ENCODE peak calls at places on chromosome 6, in five cellular contexts. A, Q, G, S and J are unnamed samples.

GRCh38 chr6:32529697-32530429 is at the start of gene HLA-DRB5:
- DNase-seq in S (peak), A (peak), G (no peak), Q (no peak), J (no peak)

GRCh38 chr6:65259080-65259479 is 447.9 kb downstream of the EYS start:
- DNase-seq in Q (peak), A (no peak), G (no peak), S (peak), J (no peak)

GRCh38 chr6:37373822-37374514 is 20.2 kb downstream of the RNF8 start:
- DNase-seq in S (no peak), Q (no peak), G (no peak), A (no peak), J (no peak)

GRCh38 chr6:36677059-36677749 is 1.3 kb upstream of the CDKN1A start:
- DNase-seq in Q (no peak), S (no peak), A (no peak), G (no peak), J (no peak)

GRCh38 chr6:29941006-29941405 is 1.3 kb upstream of the HLA-A start:
- DNase-seq in Q (no peak), A (no peak), S (no peak), G (no peak), J (no peak)

GRCh38 chr6:136104556-136104955 is 145.6 kb downstream of the MTFR2 start:
- DNase-seq in Q (no peak), S (no peak), G (no peak), A (no peak), J (no peak)

GRCh38 chr6:741410-742339 is 48.7 kb upstream of the EXOC2 start:
- DNase-seq in Q (no peak), S (no peak), G (no peak), A (no peak), J (no peak)

GRCh38 chr6:1082040-1082935 is 229.6 kb upstream of the FOXQ1 start:
- DNase-seq in A (no peak), G (no peak), Q (peak), S (peak), J (no peak)

GRCh38 chr6:4352731-4353130 is 217.4 kb upstream of the ECI2 start:
- DNase-seq in A (no peak), G (no peak), Q (no peak), S (no peak), J (no peak)

GRCh38 chr6:112163295-112164257 is 76.2 kb downstream of the FAM229B start:
- DNase-seq in Q (no peak), G (peak), S (no peak), A (peak), J (peak)

GRCh38 chr6:3456794-3457709 is at the start of gene SLC22A23:
- DNase-seq in G (peak), Q (no peak), S (no peak), A (peak), J (no peak)

GRCh38 chr6:137879301-137879700 is 12.2 kb downstream of the TNFAIP3 start:
- DNase-seq in G (no peak), Q (no peak), S (no peak), A (no peak), J (no peak)